ENCODE peak calls at places on chromosomes 2 and 18, in five cellular contexts. One of them, this sample, is unnamed.
A peak's percentile ranks its signal among the peaks of the same experiment; 100 is the strongest.

GRCh38 chr2:158034198-158034831 is 67.4 kb upstream of the UPP2 start:
- DNase-seq in fibroblast of lung: peak; percentile 48
- DNase-seq in NCI-H2029 treated with DMSO at 0.1 percent for 48 hours: peak; percentile 54
- DNase-seq in foreskin melanocyte: peak; percentile 62
- DNase-seq in sciatic nerve: no peak
- DNase-seq in this sample: peak; percentile 71

GRCh38 chr2:46504221-46504620 is 24.9 kb downstream of the TMEM247 start:
- DNase-seq in sciatic nerve: no peak
- DNase-seq in foreskin melanocyte: no peak
- DNase-seq in fibroblast of lung: no peak
- DNase-seq in NCI-H2029 treated with DMSO at 0.1 percent for 48 hours: no peak
- DNase-seq in this sample: no peak

GRCh38 chr18:26685438-26686173 is 137.3 kb upstream of the KCTD1 start:
- DNase-seq in foreskin melanocyte: peak; percentile 11
- DNase-seq in fibroblast of lung: no peak
- DNase-seq in sciatic nerve: no peak
- DNase-seq in NCI-H2029 treated with DMSO at 0.1 percent for 48 hours: no peak
- DNase-seq in this sample: no peak

GRCh38 chr18:39571511-39571910 is 2005.9 kb upstream of the CELF4 start:
- DNase-seq in NCI-H2029 treated with DMSO at 0.1 percent for 48 hours: no peak
- DNase-seq in sciatic nerve: no peak
- DNase-seq in fibroblast of lung: peak; percentile 3
- DNase-seq in foreskin melanocyte: no peak
- DNase-seq in this sample: peak; percentile 8

GRCh38 chr18:48264508-48264907 is 144.7 kb downstream of the ZBTB7C start:
- DNase-seq in fibroblast of lung: peak; percentile 43
- DNase-seq in sciatic nerve: no peak
- DNase-seq in NCI-H2029 treated with DMSO at 0.1 percent for 48 hours: no peak
- DNase-seq in foreskin melanocyte: no peak
- DNase-seq in this sample: no peak

GRCh38 chr18:21194871-21195771 is 46.9 kb upstream of the GREB1L start:
- DNase-seq in NCI-H2029 treated with DMSO at 0.1 percent for 48 hours: peak; percentile 64
- DNase-seq in sciatic nerve: no peak
- DNase-seq in fibroblast of lung: peak; percentile 42
- DNase-seq in foreskin melanocyte: peak; percentile 31
- DNase-seq in this sample: peak; percentile 81

GRCh38 chr2:6824962-6825361 is 40.7 kb downstream of the CMPK2 start:
- DNase-seq in foreskin melanocyte: peak; percentile 15
- DNase-seq in sciatic nerve: no peak
- DNase-seq in fibroblast of lung: peak; percentile 80
- DNase-seq in NCI-H2029 treated with DMSO at 0.1 percent for 48 hours: no peak
- DNase-seq in this sample: no peak

GRCh38 chr18:23690505-23691068 is 1.3 kb downstream of the LAMA3 start:
- DNase-seq in foreskin melanocyte: no peak
- DNase-seq in fibroblast of lung: no peak
- DNase-seq in sciatic nerve: no peak
- DNase-seq in NCI-H2029 treated with DMSO at 0.1 percent for 48 hours: no peak
- DNase-seq in this sample: no peak

GRCh38 chr18:48983793-48984437 is 33.1 kb upstream of the SMAD7 start:
- DNase-seq in sciatic nerve: no peak
- DNase-seq in NCI-H2029 treated with DMSO at 0.1 percent for 48 hours: peak; percentile 58
- DNase-seq in foreskin melanocyte: no peak
- DNase-seq in fibroblast of lung: no peak
- DNase-seq in this sample: no peak

GRCh38 chr2:121532894-121533293 is 2.2 kb downstream of the RNU4ATAC start:
- DNase-seq in fibroblast of lung: peak; percentile 31
- DNase-seq in sciatic nerve: no peak
- DNase-seq in NCI-H2029 treated with DMSO at 0.1 percent for 48 hours: no peak
- DNase-seq in foreskin melanocyte: no peak
- DNase-seq in this sample: no peak

GRCh38 chr2:29025711-29026110 is 44.6 kb downstream of the TOGARAM2 start:
- DNase-seq in foreskin melanocyte: no peak
- DNase-seq in sciatic nerve: no peak
- DNase-seq in NCI-H2029 treated with DMSO at 0.1 percent for 48 hours: no peak
- DNase-seq in fibroblast of lung: no peak
- DNase-seq in this sample: no peak

GRCh38 chr2:96259497-96259921 is 6.3 kb downstream of the TMEM127 start:
- DNase-seq in sciatic nerve: no peak
- DNase-seq in fibroblast of lung: no peak
- DNase-seq in foreskin melanocyte: no peak
- DNase-seq in NCI-H2029 treated with DMSO at 0.1 percent for 48 hours: peak; percentile 14
- DNase-seq in this sample: no peak

GRCh38 chr2:209121691-209122090 is 302.2 kb upstream of the MAP2 start:
- DNase-seq in fibroblast of lung: no peak
- DNase-seq in NCI-H2029 treated with DMSO at 0.1 percent for 48 hours: no peak
- DNase-seq in sciatic nerve: no peak
- DNase-seq in foreskin melanocyte: no peak
- DNase-seq in this sample: no peak

GRCh38 chr2:26585966-26586365 is 55.2 kb downstream of the CIB4 start:
- DNase-seq in foreskin melanocyte: no peak
- DNase-seq in NCI-H2029 treated with DMSO at 0.1 percent for 48 hours: no peak
- DNase-seq in sciatic nerve: peak; percentile 48
- DNase-seq in fibroblast of lung: no peak
- DNase-seq in this sample: no peak

GRCh38 chr2:238133499-238134392 is 4.7 kb upstream of the KLHL30 start:
- DNase-seq in foreskin melanocyte: no peak
- DNase-seq in NCI-H2029 treated with DMSO at 0.1 percent for 48 hours: no peak
- DNase-seq in sciatic nerve: no peak
- DNase-seq in fibroblast of lung: no peak
- DNase-seq in this sample: no peak

GRCh38 chr2:127084611-127085031 is 22.3 kb downstream of the BIN1 start:
- DNase-seq in foreskin melanocyte: no peak
- DNase-seq in sciatic nerve: no peak
- DNase-seq in NCI-H2029 treated with DMSO at 0.1 percent for 48 hours: no peak
- DNase-seq in fibroblast of lung: peak; percentile 89
- DNase-seq in this sample: no peak

GRCh38 chr2:171159326-171160118 is 1.2 kb downstream of the TLK1 start:
- DNase-seq in NCI-H2029 treated with DMSO at 0.1 percent for 48 hours: no peak
- DNase-seq in foreskin melanocyte: peak; percentile 50
- DNase-seq in sciatic nerve: peak; percentile 66
- DNase-seq in fibroblast of lung: peak; percentile 71
- DNase-seq in this sample: peak; percentile 75

GRCh38 chr2:234555616-234556249 is 58.9 kb upstream of the ARL4C start:
- DNase-seq in fibroblast of lung: peak; percentile 93
- DNase-seq in NCI-H2029 treated with DMSO at 0.1 percent for 48 hours: no peak
- DNase-seq in sciatic nerve: no peak
- DNase-seq in foreskin melanocyte: no peak
- DNase-seq in this sample: no peak

GRCh38 chr2:29485631-29486030 is 370.4 kb downstream of the CLIP4 start:
- DNase-seq in fibroblast of lung: peak; percentile 29
- DNase-seq in NCI-H2029 treated with DMSO at 0.1 percent for 48 hours: no peak
- DNase-seq in foreskin melanocyte: no peak
- DNase-seq in sciatic nerve: no peak
- DNase-seq in this sample: no peak

GRCh38 chr2:181281206-181281832 is 175.9 kb upstream of the ITGA4 start:
- DNase-seq in foreskin melanocyte: no peak
- DNase-seq in NCI-H2029 treated with DMSO at 0.1 percent for 48 hours: peak; percentile 69
- DNase-seq in fibroblast of lung: peak; percentile 54
- DNase-seq in sciatic nerve: no peak
- DNase-seq in this sample: no peak

GRCh38 chr2:53964987-53965687 is 5.7 kb downstream of the PSME4 start:
- DNase-seq in NCI-H2029 treated with DMSO at 0.1 percent for 48 hours: no peak
- DNase-seq in fibroblast of lung: no peak
- DNase-seq in foreskin melanocyte: no peak
- DNase-seq in sciatic nerve: no peak
- DNase-seq in this sample: no peak

GRCh38 chr18:78407456-78407823 is 572.2 kb upstream of the SALL3 start:
- DNase-seq in NCI-H2029 treated with DMSO at 0.1 percent for 48 hours: peak; percentile 76
- DNase-seq in foreskin melanocyte: no peak
- DNase-seq in fibroblast of lung: no peak
- DNase-seq in sciatic nerve: no peak
- DNase-seq in this sample: no peak